ENCODE peak calls at places on chromosomes 6 and 20, in seven cellular contexts. H, F, V, B, Y, N and E are unnamed samples.

GRCh38 chr6:27139753-27140522 is 107.6 kb upstream of the PRSS16 start:
- DNase-seq in H (no peak), N (peak), Y (no peak), B (peak), F (peak), V (peak), E (peak)

GRCh38 chr20:44032583-44033138 is 118.0 kb downstream of the TOX2 start:
- DNase-seq in V (no peak), Y (no peak), N (no peak), F (no peak), H (no peak), B (no peak), E (no peak)

GRCh38 chr20:11895832-11896484 is 21.7 kb upstream of the BTBD3 start:
- DNase-seq in Y (no peak), F (no peak), N (no peak), H (no peak), B (no peak), V (peak), E (no peak)

GRCh38 chr6:41634657-41635056 is 3.6 kb upstream of the MDFI start:
- DNase-seq in N (no peak), V (no peak), Y (no peak), F (peak), H (peak), B (peak), E (no peak)

GRCh38 chr6:33298773-33299236 is at the start of gene RGL2:
- DNase-seq in N (no peak), B (peak), Y (no peak), V (peak), F (no peak), H (no peak), E (no peak)

GRCh38 chr6:16265351-16266341 is 27.3 kb downstream of the GMPR start:
- DNase-seq in H (no peak), Y (no peak), F (no peak), V (no peak), N (no peak), B (no peak), E (no peak)

GRCh38 chr20:44586986-44587980 is 4.9 kb downstream of the PKIG start:
- DNase-seq in F (no peak), V (peak), B (peak), Y (no peak), H (no peak), N (no peak), E (peak)

GRCh38 chr6:43608310-43608763 is 20.7 kb downstream of the GTPBP2 start:
- DNase-seq in Y (peak), N (peak), V (peak), B (peak), H (peak), F (peak), E (peak)

GRCh38 chr6:17865243-17865642 is 122.2 kb downstream of the KIF13A start:
- DNase-seq in B (no peak), F (no peak), V (peak), H (no peak), N (no peak), Y (no peak), E (peak)

GRCh38 chr6:106102967-106103727 is 17.0 kb downstream of the PRDM1 start:
- DNase-seq in V (no peak), H (no peak), F (peak), Y (no peak), N (no peak), B (peak), E (no peak)

GRCh38 chr6:33018904-33019303 is 9.5 kb upstream of the HLA-DOA start:
- DNase-seq in Y (no peak), F (no peak), B (peak), V (peak), N (no peak), H (no peak), E (peak)

GRCh38 chr20:23371496-23371895 is 9.5 kb downstream of the GZF1 start:
- DNase-seq in N (no peak), Y (no peak), B (no peak), F (no peak), V (no peak), H (no peak), E (no peak)

GRCh38 chr6:13729891-13730290 is 18.3 kb upstream of the RANBP9 start:
- DNase-seq in B (peak), F (no peak), N (no peak), H (no peak), V (peak), Y (no peak), E (peak)

GRCh38 chr6:99241905-99242534 is 107.5 kb downstream of the FAXC start:
- DNase-seq in B (peak), V (peak), H (peak), N (peak), Y (peak), F (peak), E (peak)

GRCh38 chr6:78942451-78942850 is 75.1 kb downstream of the IRAK1BP1 start:
- DNase-seq in H (no peak), N (no peak), B (peak), F (no peak), Y (no peak), V (peak), E (no peak)

GRCh38 chr6:129501401-129502051 is 208.5 kb downstream of the ARHGAP18 start:
- DNase-seq in N (no peak), H (no peak), Y (no peak), F (peak), V (peak), B (peak), E (peak)

DNA sequence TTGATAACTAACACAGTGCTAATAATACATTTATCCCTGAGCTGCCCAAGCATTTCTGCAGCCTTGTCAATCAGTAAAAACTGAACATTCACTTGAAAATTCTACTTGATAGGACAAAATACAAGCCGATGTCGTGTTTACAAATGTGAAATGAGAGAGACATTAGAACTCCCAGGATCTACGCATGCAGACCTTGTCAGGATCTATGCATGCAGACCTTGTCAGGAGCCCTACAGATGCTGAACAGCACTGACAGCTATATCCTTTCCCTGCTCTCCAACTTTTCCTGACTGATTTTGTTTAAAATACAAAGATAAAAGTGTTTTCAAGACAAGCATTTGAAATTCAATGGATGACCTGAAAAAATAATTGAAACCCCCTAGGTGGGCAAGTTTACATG is 28.9 kb downstream of the INSM1 start:
- DNase-seq in V (no peak), B (no peak), H (no peak), Y (no peak), N (no peak), F (no peak), E (no peak)
- H3K23ac ChIP-seq in V (no peak), B (no peak), H (no peak), Y (no peak), N (no peak), F (no peak), E (no peak)

GRCh38 chr6:157715766-157716171 is 107.3 kb upstream of the SNX9 start:
- DNase-seq in H (no peak), N (no peak), Y (no peak), V (peak), B (peak), F (no peak), E (peak)
- H3K23ac ChIP-seq in H (no peak), N (no peak), Y (no peak), V (no peak), B (no peak), F (no peak), E (no peak)

GRCh38 chr20:49592120-49592519 is 24.2 kb upstream of the PTGIS start:
- DNase-seq in F (no peak), Y (no peak), H (no peak), N (no peak), V (no peak), B (no peak), E (no peak)
- H3K23ac ChIP-seq in F (no peak), Y (no peak), H (no peak), N (no peak), V (no peak), B (no peak), E (no peak)

GRCh38 chr6:71887744-71888115 is 1.4 kb downstream of the RIMS1 start:
- DNase-seq in H (no peak), V (no peak), B (no peak), F (no peak), N (no peak), Y (no peak), E (no peak)

GRCh38 chr6:71887006-71887743 is 825 bp downstream of the RIMS1 start:
- DNase-seq in H (peak), V (no peak), B (no peak), F (peak), Y (peak), N (peak), E (no peak)

GRCh38 chr6:71888720-71889340 is 2.5 kb downstream of the RIMS1 start:
- DNase-seq in N (no peak), B (no peak), H (no peak), F (no peak), Y (no peak), V (no peak), E (no peak)

GRCh38 chr6:71889366-71889765 is 3.0 kb downstream of the RIMS1 start:
- DNase-seq in F (no peak), V (no peak), B (no peak), H (no peak), N (no peak), Y (no peak), E (no peak)

GRCh38 chr6:71886184-71887005 is at the start of gene RIMS1:
- DNase-seq in N (peak), B (peak), V (no peak), H (peak), F (peak), Y (peak), E (no peak)
- H3K23ac ChIP-seq in N (no peak), B (peak), V (peak), H (no peak), F (no peak), Y (peak), E (no peak)